ENCODE peak calls at places on chromosome 3, in ten cellular contexts. V is midbrain; I is mammary epithelial cell; C is cardiac septum; N is nucleus accumbens; Q is germinal center; B is lower lobe of right lung; M is activated naive CD4-positive, alpha-beta T cell treated with anti-CD3 and anti-CD28 coated beads for 36 hours; Y is activated T-helper 9 cell treated with anti-CD3 and anti-CD28 coated beads, Interleukin-2, amount 50 U/mL, for 16 hours; D is NCI-H446 treated with DMSO at 0.1 percent for 48 hours. R is an unnamed sample.
A peak's percentile ranks its signal among the peaks of the same experiment; 100 is the strongest.

GRCh38 chr3:112459750-112460149 is 39.5 kb downstream of the BTLA start:
- DNase-seq in Y (no peak), M (no peak), N (no peak), V (no peak), D (no peak), B (no peak), C (no peak), Q (no peak), I (no peak), R (no peak)

GRCh38 chr3:165217739-165218138 is 21.6 kb upstream of the SLITRK3 start:
- DNase-seq in Q (no peak), N (no peak), V (no peak), D (no peak), C (no peak), I (no peak), Y (no peak), M (no peak), B (no peak), R (no peak)

GRCh38 chr3:45092132-45093031 is 53.8 kb downstream of the CDCP1 start:
- DNase-seq in Y (no peak), N (no peak), M (no peak), I (peak; percentile 94), C (no peak), D (no peak), Q (no peak), B (no peak), V (no peak), R (peak; percentile 42)

GRCh38 chr3:156489462-156489911 is 65.4 kb downstream of the SSR3 start:
- DNase-seq in V (no peak), I (peak; percentile 9), C (no peak), D (no peak), M (no peak), B (no peak), Y (no peak), N (no peak), Q (no peak), R (no peak)

GRCh38 chr3:136994772-136995516 is 37.2 kb downstream of the IL20RB start:
- DNase-seq in Y (no peak), I (peak; percentile 98), B (peak; percentile 83), N (peak; percentile 9), C (peak; percentile 84), M (peak; percentile 49), D (peak; percentile 94), Q (no peak), V (peak; percentile 44), R (no peak)

GRCh38 chr3:123267821-123268220 is 66.1 kb downstream of the SEC22A start:
- DNase-seq in M (no peak), V (no peak), D (no peak), N (no peak), Y (no peak), I (no peak), C (no peak), Q (no peak), B (no peak), R (no peak)

GRCh38 chr3:129492691-129493090 is 35.7 kb upstream of the RHO start:
- DNase-seq in B (no peak), I (no peak), C (no peak), Y (no peak), V (no peak), N (no peak), Q (no peak), D (no peak), M (no peak), R (no peak)

GRCh38 chr3:195806211-195806915 is 5.4 kb downstream of the MUC4 start:
- DNase-seq in I (no peak), N (no peak), V (peak; percentile 2), D (no peak), Q (no peak), B (no peak), M (no peak), Y (no peak), C (peak; percentile 67), R (no peak)